ENCODE peak calls at places on chromosomes 11 and 22, in four cellular contexts. A, J, P and X are unnamed samples.

GRCh38 chr22:29069476-29069875 is 3.4 kb upstream of the KREMEN1 start:
- DNase-seq in A (no peak), J (no peak), P (no peak), X (no peak)

GRCh38 chr11:116772443-116773202 is at the start of gene BUD13:
- DNase-seq in A (peak; percentile 92), J (peak; percentile 90), P (peak; percentile 78), X (peak; percentile 60)

GRCh38 chr11:1291295-1292017 is 18.0 kb downstream of the TOLLIP start:
- DNase-seq in A (no peak), J (no peak), P (no peak), X (no peak)

GRCh38 chr11:65589444-65590239 is 6.0 kb downstream of the KCNK7 start:
- DNase-seq in A (peak; percentile 67), J (no peak), P (no peak), X (no peak)

GRCh38 chr11:35404397-35404775 is 15.0 kb downstream of the SLC1A2 start:
- DNase-seq in A (peak; percentile 42), J (peak; percentile 49), P (peak; percentile 18), X (no peak)

GRCh38 chr11:133943950-133944698 is 12.6 kb downstream of the IGSF9B start:
- DNase-seq in A (no peak), J (no peak), P (no peak), X (no peak)

GRCh38 chr11:115052601-115053000 is 374.3 kb downstream of the NXPE2 start:
- DNase-seq in A (no peak), J (no peak), P (no peak), X (no peak)

GRCh38 chr11:104531894-104532293 is 366.4 kb downstream of the CASP12 start:
- DNase-seq in A (no peak), J (no peak), P (no peak), X (no peak)

GRCh38 chr11:128284634-128285033 is 302.7 kb downstream of the ETS1 start:
- DNase-seq in A (no peak), J (no peak), P (no peak), X (no peak)

GRCh38 chr11:45805305-45806071 is 539 bp downstream of the SLC35C1 start:
- DNase-seq in A (no peak), J (peak; percentile 26), P (peak; percentile 44), X (no peak)
- TF ChIP-seq FOXK2 in A (no peak), J (no peak), P (no peak), X (no peak)

DNA sequence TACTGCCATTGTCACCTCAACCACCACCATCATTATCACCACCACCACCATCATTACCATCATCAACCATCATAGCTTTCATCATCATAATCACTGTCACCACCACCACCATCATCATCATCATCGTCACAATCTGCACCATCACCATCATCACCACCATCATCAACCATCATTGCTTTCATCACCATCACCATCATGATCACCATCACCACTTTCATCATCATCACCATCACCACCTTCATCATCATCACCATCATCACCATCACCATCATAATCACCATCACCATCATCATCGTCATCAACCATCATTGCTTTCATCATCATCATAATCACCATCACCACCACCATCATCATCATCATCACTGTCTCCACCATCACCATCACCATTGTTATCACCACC is 8.7 kb upstream of the OSBPL5 start:
- DNase-seq in A (no peak), J (no peak), P (no peak), X (no peak)
- TF ChIP-seq FOXK2 in A (no peak), J (no peak), P (no peak), X (no peak)

GRCh38 chr11:69918231-69918937 is 99.2 kb upstream of the FGF3 start:
- DNase-seq in A (no peak), J (no peak), P (no peak), X (no peak)

GRCh38 chr11:69920500-69921428 is 101.5 kb upstream of the FGF3 start:
- DNase-seq in A (no peak), J (no peak), P (no peak), X (no peak)

GRCh38 chr11:69918938-69919650 is 99.9 kb upstream of the FGF3 start:
- DNase-seq in A (peak; percentile 79), J (peak; percentile 82), P (peak; percentile 50), X (no peak)

GRCh38 chr11:69921429-69922014 is 102.3 kb upstream of the FGF3 start:
- DNase-seq in A (no peak), J (no peak), P (no peak), X (no peak)

GRCh38 chr11:69919659-69920499 is 100.7 kb upstream of the FGF3 start:
- DNase-seq in A (no peak), J (no peak), P (no peak), X (no peak)
- TF ChIP-seq FOXK2 in A (no peak), J (no peak), P (no peak), X (no peak)

DNA sequence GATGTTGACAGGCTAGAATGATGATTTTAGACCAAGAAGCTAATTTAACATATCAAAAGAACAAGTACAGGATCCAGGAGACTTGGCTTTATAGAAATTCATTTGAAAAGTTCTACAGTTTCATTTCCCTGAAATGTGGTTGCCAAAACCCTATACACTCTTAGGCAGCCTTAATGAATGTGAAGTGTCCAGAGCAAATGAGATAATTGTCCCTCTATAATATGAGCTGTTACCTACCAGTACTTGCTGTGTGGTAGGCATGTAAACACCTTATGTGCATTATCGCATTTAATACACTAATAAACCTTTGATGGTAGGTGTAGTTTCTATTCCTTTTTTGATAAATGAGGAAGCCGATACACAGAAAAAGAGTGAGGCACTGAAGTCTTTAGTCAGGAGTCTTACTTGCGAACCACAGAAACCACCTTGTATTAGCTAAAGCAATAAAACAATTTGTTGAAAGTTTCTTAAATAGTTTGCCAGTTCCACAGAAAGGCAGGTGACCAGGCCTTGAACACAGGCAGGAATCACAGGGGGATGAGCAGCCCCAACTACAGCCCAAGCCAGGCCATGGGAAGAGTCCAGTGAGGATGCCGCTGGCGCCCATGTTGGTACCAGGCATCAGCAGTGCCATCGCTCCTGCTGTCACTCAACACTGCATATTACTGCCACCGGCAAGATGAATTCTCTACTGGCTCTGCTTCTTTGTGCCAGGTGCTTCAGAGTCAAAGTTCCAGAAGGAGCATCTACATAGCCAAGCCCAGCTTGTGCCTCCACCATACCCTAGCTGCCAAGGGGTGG is 81.7 kb downstream of the SWAP70 start:
- DNase-seq in A (no peak), J (no peak), P (no peak), X (peak; percentile 53)
- TF ChIP-seq FOXK2 in A (no peak), J (no peak), P (no peak), X (no peak)

GRCh38 chr11:43574949-43575915 is 105.3 kb upstream of the HSD17B12 start:
- DNase-seq in A (no peak), J (peak; percentile 35), P (no peak), X (no peak)
- TF ChIP-seq FOXK2 in A (no peak), J (no peak), P (no peak), X (no peak)

DNA sequence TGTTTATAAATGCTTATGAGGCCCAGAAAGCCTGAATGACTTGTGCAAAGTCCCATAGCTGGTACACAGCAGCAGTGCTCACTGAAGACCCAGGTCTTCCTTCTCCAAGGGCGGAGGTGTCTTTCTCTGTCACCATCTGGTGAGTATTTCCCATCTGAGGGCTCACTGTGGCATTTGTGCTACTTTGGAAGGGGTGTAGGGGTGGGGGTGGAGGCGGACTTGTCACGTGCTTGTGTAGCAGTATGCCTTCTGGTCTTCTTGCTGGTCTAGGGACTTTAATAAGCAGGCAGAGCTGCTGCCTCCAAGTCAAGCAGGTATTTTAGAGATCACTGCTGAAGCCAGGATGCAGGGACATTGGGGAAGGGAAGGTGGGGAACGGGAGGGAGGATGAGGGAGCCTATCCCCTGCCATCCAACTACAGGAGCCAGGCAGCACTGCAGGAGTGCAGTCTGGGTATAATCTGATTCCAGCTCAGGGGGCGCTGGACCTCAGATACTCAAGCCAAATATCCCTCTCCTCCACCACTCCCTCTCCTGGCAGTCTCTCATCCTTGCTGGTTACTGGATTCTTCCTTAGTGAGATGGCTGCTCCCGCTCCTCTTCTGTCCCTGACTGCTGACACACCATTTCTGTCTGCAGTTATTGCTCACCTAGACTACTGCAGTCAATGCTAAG is 3.4 kb downstream of the ABCC8 start:
- DNase-seq in A (peak; percentile 60), J (peak; percentile 78), P (peak; percentile 68), X (no peak)
- TF ChIP-seq FOXK2 in A (no peak), J (no peak), P (no peak), X (no peak)